ENCODE peak calls at places on chromosomes 4 and X, in ten cellular contexts. I, W, X, O, G, E, M, J, F and T are unnamed samples.

GRCh38 chr4:183320211-183321068 is at the start of gene CLDN22:
- DNase-seq in I (no peak), W (no peak), X (no peak), O (no peak), G (no peak), E (no peak), M (no peak), J (no peak), F (no peak), T (no peak)

GRCh38 chrX:40176979-40177430 is 79.2 kb upstream of the BCOR start:
- DNase-seq in I (no peak), W (no peak), X (peak), O (no peak), G (no peak), E (no peak), M (no peak), J (no peak), F (no peak), T (no peak)

GRCh38 chr4:173505924-173506779 is 23.9 kb downstream of the HAND2 start:
- DNase-seq in I (peak), W (peak), X (peak), O (peak), G (no peak), E (no peak), M (no peak), J (peak), F (no peak), T (no peak)

GRCh38 chr4:94446386-94446785 is 5.4 kb upstream of the PDLIM5 start:
- DNase-seq in I (no peak), W (no peak), X (no peak), O (no peak), G (no peak), E (no peak), M (no peak), J (peak), F (peak), T (peak)

GRCh38 chrX:149540621-149541520 is at the start of gene EOLA1:
- DNase-seq in I (peak), W (peak), X (no peak), O (peak), G (peak), E (peak), M (peak), J (peak), F (peak), T (peak)

GRCh38 chr4:152085657-152086056 is 324.9 kb upstream of the GATB start:
- DNase-seq in I (no peak), W (no peak), X (no peak), O (no peak), G (no peak), E (no peak), M (no peak), J (no peak), F (no peak), T (no peak)

GRCh38 chrX:70592091-70592490 is 147.5 kb downstream of the DLG3 start:
- DNase-seq in I (no peak), W (no peak), X (no peak), O (no peak), G (no peak), E (no peak), M (no peak), J (peak), F (peak), T (peak)

GRCh38 chr4:98568896-98569663 is 89.3 kb downstream of the TSPAN5 start:
- DNase-seq in I (no peak), W (no peak), X (no peak), O (no peak), G (no peak), E (no peak), M (no peak), J (peak), F (no peak), T (no peak)

GRCh38 chr4:105369988-105370387 is 103.9 kb downstream of the PPA2 start:
- DNase-seq in I (no peak), W (no peak), X (no peak), O (no peak), G (no peak), E (no peak), M (no peak), J (no peak), F (no peak), T (peak)

DNA sequence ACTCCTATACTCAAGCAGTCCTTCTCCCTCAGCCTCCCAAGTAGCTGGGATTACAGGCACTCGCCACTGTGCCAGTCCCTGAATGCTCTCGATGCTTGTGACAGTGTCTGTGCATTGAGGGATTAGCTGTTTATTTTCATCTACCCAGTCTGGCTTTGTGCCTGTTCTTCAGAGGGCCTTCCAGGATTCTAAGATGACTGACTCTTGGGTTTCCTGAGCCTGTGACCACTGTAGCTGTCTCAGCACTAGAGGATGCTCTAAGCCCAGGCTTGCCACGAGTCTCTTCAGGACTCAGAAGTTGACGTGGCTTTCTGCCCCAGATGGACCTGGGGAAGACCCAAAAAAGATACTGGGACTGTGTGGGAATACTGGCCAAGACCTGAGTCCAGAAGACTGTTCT is 201.4 kb downstream of the ARHGAP10 start:
- DNase-seq in I (no peak), W (no peak), X (peak), O (no peak), G (no peak), E (no peak), M (no peak), J (no peak), F (no peak), T (no peak)
- TF ChIP-seq CTCF in I (no peak), W (no peak), X (peak), O (no peak), G (no peak), E (peak), M (no peak), J (peak), F (no peak), T (peak)

GRCh38 chr4:184387351-184387750 is 87.0 kb downstream of the IRF2 start:
- DNase-seq in I (no peak), W (no peak), X (no peak), O (peak), G (no peak), E (no peak), M (no peak), J (no peak), F (no peak), T (no peak)
- H3K4me3 ChIP-seq in I (no peak), W (no peak), X (no peak), O (no peak), G (no peak), E (no peak), M (no peak), J (no peak), F (no peak), T (no peak)

GRCh38 chrX:24561121-24561520 is 86.0 kb downstream of the PCYT1B start:
- DNase-seq in I (no peak), W (peak), X (peak), O (peak), G (no peak), E (no peak), M (no peak), J (peak), F (no peak), T (no peak)
- TF ChIP-seq CTCF in I (peak), W (peak), X (peak), O (peak), G (no peak), E (no peak), M (peak), J (peak), F (peak), T (no peak)

DNA sequence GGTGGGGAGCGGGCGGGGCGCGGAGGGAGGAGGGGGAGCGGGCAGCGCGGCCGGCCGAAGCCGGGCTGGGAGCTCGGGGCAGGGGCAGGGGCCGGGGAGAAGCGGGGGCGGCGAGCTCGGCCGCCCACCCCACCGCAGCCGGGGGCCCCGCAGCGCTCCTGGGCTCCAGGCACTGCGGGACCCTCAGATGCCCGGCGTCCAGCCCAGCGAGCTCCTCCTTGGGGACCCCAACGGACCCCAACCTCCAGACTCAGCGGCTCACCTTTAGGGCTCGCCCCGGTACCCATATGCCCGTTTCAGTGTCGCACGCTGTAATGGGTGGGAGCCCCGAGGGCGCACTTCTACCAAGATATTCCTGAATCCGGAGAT is 357 bp upstream of the ADGRG2 start:
- DNase-seq in I (no peak), W (no peak), X (no peak), O (no peak), G (no peak), E (no peak), M (no peak), J (no peak), F (no peak), T (no peak)
- H3K4me3 ChIP-seq in I (peak), W (no peak), X (peak), O (no peak), G (peak), E (peak), M (no peak), J (no peak), F (no peak), T (no peak)